ENCODE peak calls at places on chromosomes 5 and 9, in six cellular contexts. One of them, this sample, is unnamed.

GRCh38 chr5:112737088-112737471 is 605 bp upstream of the APC start:
- DNase-seq in K562: no peak
- DNase-seq in GM12878: no peak
- DNase-seq in H1: no peak
- DNase-seq in GM12892: no peak
- DNase-seq in SK-N-SH: no peak
- DNase-seq in this sample: no peak

GRCh38 chr9:74431467-74431866 is 65.7 kb upstream of the RORB start:
- DNase-seq in K562: no peak
- DNase-seq in GM12878: no peak
- DNase-seq in H1: no peak
- DNase-seq in GM12892: no peak
- DNase-seq in SK-N-SH: no peak
- DNase-seq in this sample: no peak

GRCh38 chr5:79847561-79847960 is 143.5 kb downstream of the MTX3 start:
- DNase-seq in K562: no peak
- DNase-seq in GM12878: no peak
- DNase-seq in H1: peak
- DNase-seq in GM12892: no peak
- DNase-seq in SK-N-SH: no peak
- DNase-seq in this sample: no peak

GRCh38 chr9:89731262-89731980 is 126.6 kb downstream of the GADD45G start:
- DNase-seq in K562: no peak
- DNase-seq in GM12878: no peak
- DNase-seq in H1: no peak
- DNase-seq in GM12892: no peak
- DNase-seq in SK-N-SH: no peak
- DNase-seq in this sample: no peak

GRCh38 chr5:16577677-16578076 is 39.1 kb downstream of the RETREG1 start:
- DNase-seq in K562: peak
- DNase-seq in GM12878: no peak
- DNase-seq in H1: peak
- DNase-seq in GM12892: no peak
- DNase-seq in SK-N-SH: no peak
- DNase-seq in this sample: no peak

GRCh38 chr5:119478781-119479180 is 26.5 kb downstream of the HSD17B4 start:
- DNase-seq in K562: no peak
- DNase-seq in GM12878: no peak
- DNase-seq in H1: no peak
- DNase-seq in GM12892: no peak
- DNase-seq in SK-N-SH: no peak
- DNase-seq in this sample: no peak

GRCh38 chr5:103439007-103439406 is 123.6 kb downstream of the NUDT12 start:
- DNase-seq in K562: no peak
- DNase-seq in GM12878: no peak
- DNase-seq in H1: no peak
- DNase-seq in GM12892: no peak
- DNase-seq in SK-N-SH: no peak
- DNase-seq in this sample: no peak

GRCh38 chr5:113039229-113039628 is 62.6 kb downstream of the DCP2 start:
- DNase-seq in K562: no peak
- DNase-seq in GM12878: no peak
- DNase-seq in H1: peak
- DNase-seq in GM12892: no peak
- DNase-seq in SK-N-SH: no peak
- DNase-seq in this sample: no peak

GRCh38 chr5:15286659-15287058 is 213.3 kb upstream of the FBXL7 start:
- DNase-seq in K562: no peak
- DNase-seq in GM12878: no peak
- DNase-seq in H1: no peak
- DNase-seq in GM12892: no peak
- DNase-seq in SK-N-SH: peak
- DNase-seq in this sample: no peak

GRCh38 chr5:91884036-91884435 is 500.9 kb upstream of the ARRDC3 start:
- DNase-seq in K562: no peak
- DNase-seq in GM12878: no peak
- DNase-seq in H1: no peak
- DNase-seq in GM12892: no peak
- DNase-seq in SK-N-SH: no peak
- DNase-seq in this sample: no peak

GRCh38 chr5:136213919-136214493 is 21.0 kb upstream of the SMIM32 start:
- DNase-seq in K562: no peak
- DNase-seq in GM12878: no peak
- DNase-seq in H1: no peak
- DNase-seq in GM12892: no peak
- DNase-seq in SK-N-SH: no peak
- DNase-seq in this sample: no peak

GRCh38 chr5:175920506-175920865 is 47.6 kb downstream of the THOC3 start:
- DNase-seq in K562: no peak
- DNase-seq in GM12878: no peak
- DNase-seq in H1: no peak
- DNase-seq in GM12892: no peak
- DNase-seq in SK-N-SH: no peak
- DNase-seq in this sample: no peak

GRCh38 chr9:81461196-81461595 is 228.2 kb downstream of the TLE1 start:
- DNase-seq in K562: no peak
- DNase-seq in GM12878: no peak
- DNase-seq in H1: no peak
- DNase-seq in GM12892: no peak
- DNase-seq in SK-N-SH: no peak
- DNase-seq in this sample: no peak

GRCh38 chr5:1396029-1396816 is 49.0 kb downstream of the SLC6A3 start:
- DNase-seq in K562: no peak
- DNase-seq in GM12878: no peak
- DNase-seq in H1: no peak
- DNase-seq in GM12892: no peak
- DNase-seq in SK-N-SH: no peak
- DNase-seq in this sample: no peak

GRCh38 chr9:4904322-4905134 is 80.5 kb upstream of the JAK2 start:
- DNase-seq in K562: no peak
- DNase-seq in GM12878: no peak
- DNase-seq in H1: no peak
- DNase-seq in GM12892: no peak
- DNase-seq in SK-N-SH: no peak
- DNase-seq in this sample: no peak

GRCh38 chr9:4662108-4662988 is at the start of gene PLPP6:
- DNase-seq in K562: peak
- DNase-seq in GM12878: peak
- DNase-seq in H1: peak
- DNase-seq in GM12892: peak
- DNase-seq in SK-N-SH: peak
- DNase-seq in this sample: peak

GRCh38 chr9:131676431-131676972 is 63.4 kb downstream of the RAPGEF1 start:
- DNase-seq in K562: no peak
- DNase-seq in GM12878: peak
- DNase-seq in H1: no peak
- DNase-seq in GM12892: no peak
- DNase-seq in SK-N-SH: no peak
- DNase-seq in this sample: no peak

GRCh38 chr9:94847486-94847885 is 121.0 kb downstream of the AOPEP start:
- DNase-seq in K562: no peak
- DNase-seq in GM12878: no peak
- DNase-seq in H1: no peak
- DNase-seq in GM12892: no peak
- DNase-seq in SK-N-SH: no peak
- DNase-seq in this sample: no peak

GRCh38 chr5:68802430-68802829 is 291.4 kb upstream of the SLC30A5 start:
- DNase-seq in K562: no peak
- DNase-seq in GM12878: no peak
- DNase-seq in H1: no peak
- DNase-seq in GM12892: no peak
- DNase-seq in SK-N-SH: no peak
- DNase-seq in this sample: no peak

DNA sequence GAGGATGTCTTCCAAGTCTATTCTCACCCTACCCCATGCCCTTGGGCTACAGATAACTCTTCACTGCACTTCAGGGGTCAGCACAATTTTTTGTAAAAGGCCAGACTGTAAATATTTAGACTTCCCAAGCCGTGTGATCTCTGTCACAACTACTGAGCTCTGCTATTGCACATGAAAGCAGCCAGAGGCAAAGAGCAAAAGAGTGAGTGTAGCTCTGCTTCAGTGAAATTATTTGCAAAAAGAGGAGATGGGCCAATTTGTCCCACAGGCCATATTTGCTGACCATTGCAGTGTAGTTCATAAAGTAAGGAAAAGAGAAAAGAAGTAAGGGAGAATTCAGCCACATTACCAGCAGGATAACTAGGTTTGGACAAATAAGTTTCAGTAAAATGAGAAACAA is 7.0 kb upstream of the MOCS2 start:
- DNase-seq in K562: no peak
- DNase-seq in GM12878: no peak
- DNase-seq in H1: no peak
- DNase-seq in GM12892: no peak
- DNase-seq in SK-N-SH: no peak
- DNase-seq in this sample: no peak
- TF ChIP-seq TAF1 in K562: no peak
- TF ChIP-seq TAF1 in GM12878: no peak
- TF ChIP-seq TAF1 in H1: no peak
- TF ChIP-seq TAF1 in GM12892: no peak
- TF ChIP-seq TAF1 in SK-N-SH: no peak
- TF ChIP-seq TAF1 in this sample: no peak

GRCh38 chr5:96516631-96517071 is 83.6 kb upstream of the PCSK1 start:
- DNase-seq in K562: no peak
- DNase-seq in GM12878: no peak
- DNase-seq in H1: no peak
- DNase-seq in GM12892: no peak
- DNase-seq in SK-N-SH: no peak
- DNase-seq in this sample: no peak

GRCh38 chr5:96522635-96523355 is 89.7 kb upstream of the PCSK1 start:
- DNase-seq in K562: no peak
- DNase-seq in GM12878: no peak
- DNase-seq in H1: no peak
- DNase-seq in GM12892: no peak
- DNase-seq in SK-N-SH: no peak
- DNase-seq in this sample: no peak

GRCh38 chr5:96517294-96517693 is 84.2 kb upstream of the PCSK1 start:
- DNase-seq in K562: no peak
- DNase-seq in GM12878: no peak
- DNase-seq in H1: no peak
- DNase-seq in GM12892: no peak
- DNase-seq in SK-N-SH: peak
- DNase-seq in this sample: no peak

GRCh38 chr5:96520345-96520744 is 87.3 kb upstream of the PCSK1 start:
- DNase-seq in K562: no peak
- DNase-seq in GM12878: no peak
- DNase-seq in H1: no peak
- DNase-seq in GM12892: no peak
- DNase-seq in SK-N-SH: no peak
- DNase-seq in this sample: no peak
- TF ChIP-seq POLR2AphosphoS5 in K562: no peak
- TF ChIP-seq POLR2AphosphoS5 in GM12878: no peak
- TF ChIP-seq POLR2AphosphoS5 in H1: no peak
- TF ChIP-seq POLR2AphosphoS5 in GM12892: no peak
- TF ChIP-seq POLR2AphosphoS5 in SK-N-SH: no peak
- TF ChIP-seq POLR2AphosphoS5 in this sample: no peak

GRCh38 chr9:117030254-117030768 is 343.2 kb downstream of the TRIM32 start:
- DNase-seq in K562: no peak
- DNase-seq in GM12878: no peak
- DNase-seq in H1: no peak
- DNase-seq in GM12892: no peak
- DNase-seq in SK-N-SH: no peak
- DNase-seq in this sample: no peak

GRCh38 chr9:117029341-117029740 is 342.2 kb downstream of the TRIM32 start:
- DNase-seq in K562: no peak
- DNase-seq in GM12878: no peak
- DNase-seq in H1: no peak
- DNase-seq in GM12892: no peak
- DNase-seq in SK-N-SH: no peak
- DNase-seq in this sample: no peak

GRCh38 chr9:117035546-117035945 is 348.4 kb downstream of the TRIM32 start:
- DNase-seq in K562: no peak
- DNase-seq in GM12878: no peak
- DNase-seq in H1: no peak
- DNase-seq in GM12892: no peak
- DNase-seq in SK-N-SH: no peak
- DNase-seq in this sample: no peak

GRCh38 chr9:117034862-117035261 is 347.8 kb downstream of the TRIM32 start:
- DNase-seq in K562: no peak
- DNase-seq in GM12878: no peak
- DNase-seq in H1: peak
- DNase-seq in GM12892: no peak
- DNase-seq in SK-N-SH: no peak
- DNase-seq in this sample: no peak
- TF ChIP-seq TAF1 in K562: no peak
- TF ChIP-seq TAF1 in GM12878: no peak
- TF ChIP-seq TAF1 in H1: no peak
- TF ChIP-seq TAF1 in GM12892: no peak
- TF ChIP-seq TAF1 in SK-N-SH: no peak
- TF ChIP-seq TAF1 in this sample: no peak

DNA sequence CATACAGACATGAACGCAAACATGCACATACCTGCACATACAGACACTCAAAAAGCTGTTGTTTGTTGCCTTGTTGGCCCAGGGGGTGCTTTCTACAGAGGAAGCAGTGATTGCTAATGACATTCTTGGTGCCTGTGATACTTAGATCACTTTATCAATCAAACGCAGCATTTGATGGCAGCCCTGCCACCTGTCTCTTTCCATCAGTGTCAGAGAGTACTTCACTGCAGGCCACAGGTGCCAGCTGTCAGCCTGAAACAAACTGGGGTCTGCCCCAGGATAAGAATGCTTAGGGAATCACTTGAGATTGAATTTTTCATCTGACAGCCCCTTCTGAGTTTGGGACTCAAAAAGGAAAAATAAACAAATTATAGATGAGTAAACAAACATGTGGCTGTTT is 388.9 kb upstream of the SGCD start:
- DNase-seq in K562: no peak
- DNase-seq in GM12878: no peak
- DNase-seq in H1: no peak
- DNase-seq in GM12892: no peak
- DNase-seq in SK-N-SH: no peak
- DNase-seq in this sample: no peak
- TF ChIP-seq POLR2AphosphoS5 in K562: no peak
- TF ChIP-seq POLR2AphosphoS5 in GM12878: no peak
- TF ChIP-seq POLR2AphosphoS5 in H1: no peak
- TF ChIP-seq POLR2AphosphoS5 in GM12892: no peak
- TF ChIP-seq POLR2AphosphoS5 in SK-N-SH: no peak
- TF ChIP-seq POLR2AphosphoS5 in this sample: no peak

DNA sequence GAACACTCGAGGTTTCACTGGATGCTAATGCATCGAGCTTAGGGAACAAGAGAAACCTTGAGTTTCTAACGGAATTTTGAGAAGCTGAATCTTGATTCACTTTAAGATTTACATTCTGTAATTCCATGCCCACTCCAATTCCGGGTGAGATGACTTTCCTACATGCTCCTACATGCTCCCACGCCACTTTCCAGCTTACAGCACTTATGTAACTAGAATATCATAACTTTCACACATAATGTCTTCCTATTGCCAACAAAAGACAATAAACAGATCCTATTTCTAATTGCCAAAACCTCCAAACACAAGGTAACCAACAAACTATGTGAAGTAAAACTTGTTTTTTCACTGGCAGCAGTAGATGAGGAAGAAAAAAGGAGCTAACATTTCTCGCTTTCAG is 72.9 kb downstream of the ECPAS start:
- DNase-seq in K562: no peak
- DNase-seq in GM12878: no peak
- DNase-seq in H1: no peak
- DNase-seq in GM12892: no peak
- DNase-seq in SK-N-SH: no peak
- DNase-seq in this sample: no peak
- TF ChIP-seq TAF1 in K562: no peak
- TF ChIP-seq TAF1 in GM12878: no peak
- TF ChIP-seq TAF1 in H1: no peak
- TF ChIP-seq TAF1 in GM12892: no peak
- TF ChIP-seq TAF1 in SK-N-SH: no peak
- TF ChIP-seq TAF1 in this sample: no peak

This sample was measured in GM12891.